ENCODE peak calls at places on chromosomes 12 and 14, in ten cellular contexts. J, Y, V, O, P, M, N, W, G and Q are unnamed samples.

GRCh38 chr14:29536886-29537511 is 390.6 kb downstream of the PRKD1 start:
- DNase-seq in J (no peak), Y (peak), V (no peak), O (peak), P (peak), M (no peak), N (no peak), W (no peak), G (no peak), Q (peak)

GRCh38 chr12:63844391-63845341 is at the start of gene SRGAP1:
- DNase-seq in J (no peak), Y (peak), V (peak), O (peak), P (peak), M (peak), N (no peak), W (peak), G (no peak), Q (peak)

GRCh38 chr12:109951751-109952150 is 44.4 kb downstream of the GIT2 start:
- DNase-seq in J (peak), Y (peak), V (peak), O (peak), P (peak), M (peak), N (no peak), W (no peak), G (no peak), Q (peak)

GRCh38 chr14:75879031-75879430 is 102.8 kb downstream of the TGFB3 start:
- DNase-seq in J (peak), Y (peak), V (no peak), O (peak), P (peak), M (no peak), N (no peak), W (no peak), G (no peak), Q (peak)

GRCh38 chr12:89183985-89184435 is 168.3 kb downstream of the DUSP6 start:
- DNase-seq in J (no peak), Y (peak), V (peak), O (peak), P (peak), M (peak), N (no peak), W (no peak), G (no peak), Q (peak)

GRCh38 chr14:34610101-34610500 is 19.8 kb downstream of the SNX6 start:
- DNase-seq in J (no peak), Y (no peak), V (no peak), O (no peak), P (no peak), M (no peak), N (no peak), W (no peak), G (no peak), Q (no peak)

GRCh38 chr12:120847392-120848157 is 56.6 kb downstream of the SPPL3 start:
- DNase-seq in J (no peak), Y (no peak), V (no peak), O (no peak), P (no peak), M (no peak), N (no peak), W (no peak), G (no peak), Q (no peak)

GRCh38 chr12:120962487-120963054 is 15.8 kb upstream of the HNF1A start:
- DNase-seq in J (no peak), Y (no peak), V (no peak), O (no peak), P (no peak), M (no peak), N (no peak), W (no peak), G (no peak), Q (no peak)

GRCh38 chr12:2836576-2836975 is 1.7 kb upstream of the NRIP2 start:
- DNase-seq in J (no peak), Y (no peak), V (no peak), O (no peak), P (no peak), M (no peak), N (no peak), W (no peak), G (no peak), Q (no peak)

GRCh38 chr14:37637341-37637740 is 41.9 kb downstream of the TTC6 start:
- DNase-seq in J (no peak), Y (no peak), V (no peak), O (no peak), P (no peak), M (no peak), N (no peak), W (no peak), G (no peak), Q (no peak)

GRCh38 chr14:92578511-92578910 is 64.9 kb downstream of the RIN3 start:
- DNase-seq in J (no peak), Y (no peak), V (no peak), O (peak), P (peak), M (no peak), N (no peak), W (no peak), G (no peak), Q (peak)

DNA sequence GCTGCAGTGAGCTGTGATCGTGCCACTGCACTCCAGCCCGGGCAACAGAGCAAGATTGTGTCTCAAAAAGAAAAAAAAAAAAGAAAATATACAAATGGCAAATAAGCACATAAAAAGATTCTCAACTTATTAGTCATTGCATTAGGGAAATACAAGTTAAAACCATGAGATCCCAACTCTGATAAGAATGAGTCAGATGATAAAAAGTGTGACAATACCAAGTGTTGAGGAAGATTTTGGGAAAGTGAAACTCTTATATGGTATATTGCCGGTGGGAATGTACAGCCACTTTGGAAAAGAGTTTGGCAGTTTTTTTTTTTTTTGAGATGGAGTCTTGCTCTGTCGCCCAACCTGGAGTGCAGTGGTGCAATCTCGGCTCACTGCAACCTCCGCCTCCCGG is 7.6 kb upstream of the PRPF40B start:
- DNase-seq in J (no peak), Y (no peak), V (no peak), O (peak), P (peak), M (no peak), N (no peak), W (no peak), G (no peak), Q (peak)
- H3K4me3 ChIP-seq in J (no peak), Y (no peak), V (no peak), O (no peak), P (no peak), M (no peak), N (no peak), W (no peak), G (no peak), Q (no peak)

GRCh38 chr14:90438841-90439240 is 42.0 kb downstream of the CALM1 start:
- DNase-seq in J (no peak), Y (no peak), V (no peak), O (no peak), P (no peak), M (no peak), N (no peak), W (no peak), G (no peak), Q (no peak)
- H3K4me3 ChIP-seq in J (no peak), Y (no peak), V (no peak), O (no peak), P (no peak), M (no peak), N (no peak), W (no peak), G (no peak), Q (no peak)

GRCh38 chr12:57214398-57214781 is 2.2 kb upstream of the NXPH4 start:
- DNase-seq in J (no peak), Y (peak), V (peak), O (peak), P (peak), M (peak), N (peak), W (peak), G (peak), Q (peak)

GRCh38 chr12:57215065-57215464 is 1.5 kb upstream of the NXPH4 start:
- DNase-seq in J (no peak), Y (no peak), V (no peak), O (no peak), P (no peak), M (no peak), N (no peak), W (no peak), G (no peak), Q (no peak)

GRCh38 chr12:57215668-57216013 is 953 bp upstream of the NXPH4 start:
- DNase-seq in J (no peak), Y (no peak), V (no peak), O (peak), P (no peak), M (no peak), N (peak), W (no peak), G (no peak), Q (no peak)

GRCh38 chr12:57216931-57217871 is 607 bp downstream of the NXPH4 start:
- DNase-seq in J (no peak), Y (no peak), V (no peak), O (no peak), P (no peak), M (no peak), N (peak), W (peak), G (no peak), Q (no peak)

GRCh38 chr12:57216014-57216891 is at the start of gene NXPH4:
- DNase-seq in J (no peak), Y (no peak), V (peak), O (no peak), P (no peak), M (peak), N (peak), W (no peak), G (no peak), Q (no peak)
- H3K4me3 ChIP-seq in J (peak), Y (peak), V (peak), O (peak), P (peak), M (peak), N (peak), W (peak), G (peak), Q (peak)

GRCh38 chr14:20623798-20624197 is 17.7 kb downstream of the OR6S1 start:
- DNase-seq in J (no peak), Y (no peak), V (no peak), O (no peak), P (no peak), M (no peak), N (no peak), W (no peak), G (no peak), Q (no peak)
- H3K4me3 ChIP-seq in J (no peak), Y (no peak), V (no peak), O (no peak), P (no peak), M (no peak), N (no peak), W (no peak), G (no peak), Q (no peak)

GRCh38 chr14:61269321-61270083 is 11.6 kb downstream of the TMEM30B start:
- DNase-seq in J (no peak), Y (peak), V (peak), O (peak), P (peak), M (peak), N (peak), W (peak), G (no peak), Q (peak)
- H3K4me3 ChIP-seq in J (peak), Y (peak), V (peak), O (peak), P (peak), M (no peak), N (peak), W (peak), G (no peak), Q (peak)

GRCh38 chr12:22287776-22288621 is 46.5 kb downstream of the ST8SIA1 start:
- DNase-seq in J (no peak), Y (peak), V (no peak), O (peak), P (peak), M (no peak), N (no peak), W (no peak), G (peak), Q (peak)
- H3K4me3 ChIP-seq in J (no peak), Y (no peak), V (no peak), O (no peak), P (no peak), M (no peak), N (no peak), W (no peak), G (no peak), Q (no peak)

GRCh38 chr14:23322568-23323517 is 1.6 kb downstream of the PABPN1 start:
- DNase-seq in J (no peak), Y (no peak), V (no peak), O (no peak), P (no peak), M (no peak), N (no peak), W (no peak), G (no peak), Q (no peak)
- H3K4me3 ChIP-seq in J (peak), Y (peak), V (peak), O (peak), P (peak), M (peak), N (peak), W (peak), G (peak), Q (peak)

DNA sequence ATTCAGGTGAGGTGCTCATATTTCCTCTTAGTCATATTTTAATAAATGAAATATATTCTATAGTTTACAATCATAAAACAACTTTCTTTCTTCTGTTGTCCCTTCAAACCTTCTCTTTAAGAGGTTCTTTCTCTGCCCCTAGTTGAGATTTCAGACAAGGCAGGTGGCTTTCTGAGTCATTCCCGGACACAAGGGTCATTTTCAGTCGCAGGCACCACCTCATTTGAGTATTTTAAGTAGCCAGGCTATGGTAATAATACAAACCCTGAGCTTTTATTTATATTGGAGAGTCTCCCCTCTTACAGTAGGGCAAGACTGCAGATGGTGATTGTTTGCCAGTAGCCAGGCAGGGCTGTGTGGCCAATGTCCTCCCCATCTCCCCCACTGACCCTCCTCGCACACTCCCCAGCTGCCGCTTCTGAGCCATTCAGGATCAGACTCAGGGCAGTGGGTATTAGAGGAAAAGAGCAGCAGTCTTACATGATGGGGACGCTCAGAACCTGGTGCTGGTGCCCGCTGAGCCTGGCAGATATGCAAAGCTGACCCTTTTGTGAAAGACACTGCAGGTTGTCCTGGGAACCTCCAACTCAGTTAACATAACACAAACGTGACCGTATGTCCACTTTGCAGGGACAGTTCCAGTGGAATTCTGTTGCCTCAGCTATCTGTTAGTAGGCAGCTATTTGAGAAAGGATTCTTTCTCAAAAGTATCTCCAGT is 101.1 kb upstream of the BCL2L14 start:
- DNase-seq in J (no peak), Y (no peak), V (no peak), O (no peak), P (no peak), M (no peak), N (no peak), W (no peak), G (peak), Q (no peak)
- H3K4me3 ChIP-seq in J (no peak), Y (no peak), V (no peak), O (no peak), P (no peak), M (no peak), N (no peak), W (no peak), G (no peak), Q (no peak)

DNA sequence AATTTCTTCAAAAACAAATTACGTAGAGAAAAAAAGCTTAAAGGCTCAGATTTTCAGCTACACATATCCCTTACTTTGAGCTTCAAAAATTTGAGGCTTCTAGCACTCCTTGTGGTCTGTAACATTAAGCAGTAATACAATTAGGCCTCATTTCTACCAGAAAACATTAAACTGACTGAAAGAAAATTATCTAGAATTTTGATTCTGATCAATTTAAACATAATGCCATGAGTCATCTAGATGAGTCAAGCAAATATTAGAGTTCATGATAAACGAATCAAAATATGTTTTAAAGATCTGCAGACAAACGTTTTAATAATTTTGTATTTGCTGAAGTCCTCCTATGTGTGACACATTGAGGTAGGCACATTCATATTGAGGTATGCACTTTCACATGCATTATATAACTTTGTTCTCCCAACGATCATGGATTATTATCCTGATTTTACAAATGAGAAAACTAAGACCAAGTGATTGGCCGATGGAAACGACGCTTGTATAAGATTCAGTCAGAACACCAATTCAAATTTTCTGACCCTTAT is 4.3 kb downstream of the OSBPL8 start:
- DNase-seq in J (no peak), Y (no peak), V (no peak), O (peak), P (no peak), M (no peak), N (no peak), W (no peak), G (no peak), Q (no peak)
- H3K4me3 ChIP-seq in J (no peak), Y (no peak), V (no peak), O (no peak), P (no peak), M (no peak), N (no peak), W (no peak), G (no peak), Q (peak)